ENCODE peak calls at places on chromosome 20, in ten cellular contexts. One of them, this sample, is unnamed.
A peak's percentile ranks its signal among the peaks of the same experiment; 100 is the strongest.

GRCh38 chr20:10642859-10643559 is 30.8 kb downstream of the JAG1 start:
- DNase-seq in IMR-90: no peak
- DNase-seq in kidney: no peak
- DNase-seq in SK-N-SH: no peak
- DNase-seq in endothelial cell: no peak
- DNase-seq in neural progenitor cell: no peak
- DNase-seq in activated B cell treated with CpG ODN at 0.5 μM for 24 hours: no peak
- DNase-seq in sigmoid colon: no peak
- DNase-seq in right lobe of liver: no peak
- DNase-seq in fibroblast of the aortic adventitia: no peak
- DNase-seq in this sample: no peak

GRCh38 chr20:20780127-20780822 is 67.8 kb upstream of the RALGAPA2 start:
- DNase-seq in endothelial cell: no peak
- DNase-seq in SK-N-SH: no peak
- DNase-seq in neural progenitor cell: no peak
- DNase-seq in right lobe of liver: peak; percentile 92
- DNase-seq in IMR-90: no peak
- DNase-seq in kidney: peak; percentile 84
- DNase-seq in fibroblast of the aortic adventitia: peak; percentile 44
- DNase-seq in sigmoid colon: peak; percentile 79
- DNase-seq in activated B cell treated with CpG ODN at 0.5 μM for 24 hours: no peak
- DNase-seq in this sample: no peak

GRCh38 chr20:46963196-46963529 is 68.5 kb downstream of the EYA2 start:
- DNase-seq in right lobe of liver: no peak
- DNase-seq in fibroblast of the aortic adventitia: no peak
- DNase-seq in SK-N-SH: peak; percentile 77
- DNase-seq in neural progenitor cell: no peak
- DNase-seq in sigmoid colon: no peak
- DNase-seq in endothelial cell: no peak
- DNase-seq in activated B cell treated with CpG ODN at 0.5 μM for 24 hours: no peak
- DNase-seq in IMR-90: no peak
- DNase-seq in kidney: no peak
- DNase-seq in this sample: no peak

GRCh38 chr20:6588296-6588695 is 179.2 kb upstream of the BMP2 start:
- DNase-seq in kidney: no peak
- DNase-seq in right lobe of liver: no peak
- DNase-seq in fibroblast of the aortic adventitia: peak; percentile 40
- DNase-seq in endothelial cell: no peak
- DNase-seq in sigmoid colon: no peak
- DNase-seq in IMR-90: peak; percentile 47
- DNase-seq in SK-N-SH: no peak
- DNase-seq in activated B cell treated with CpG ODN at 0.5 μM for 24 hours: no peak
- DNase-seq in neural progenitor cell: no peak
- DNase-seq in this sample: no peak

GRCh38 chr20:43904195-43904594 is 10.5 kb upstream of the TOX2 start:
- DNase-seq in neural progenitor cell: peak; percentile 83
- DNase-seq in IMR-90: no peak
- DNase-seq in activated B cell treated with CpG ODN at 0.5 μM for 24 hours: no peak
- DNase-seq in kidney: no peak
- DNase-seq in sigmoid colon: no peak
- DNase-seq in endothelial cell: no peak
- DNase-seq in right lobe of liver: no peak
- DNase-seq in fibroblast of the aortic adventitia: no peak
- DNase-seq in SK-N-SH: peak; percentile 59
- DNase-seq in this sample: no peak

GRCh38 chr20:8646716-8647115 is 422.2 kb upstream of the PLCB4 start:
- DNase-seq in kidney: no peak
- DNase-seq in SK-N-SH: no peak
- DNase-seq in endothelial cell: no peak
- DNase-seq in IMR-90: peak; percentile 83
- DNase-seq in neural progenitor cell: no peak
- DNase-seq in fibroblast of the aortic adventitia: peak; percentile 74
- DNase-seq in sigmoid colon: no peak
- DNase-seq in activated B cell treated with CpG ODN at 0.5 μM for 24 hours: no peak
- DNase-seq in right lobe of liver: no peak
- DNase-seq in this sample: peak; percentile 74

GRCh38 chr20:37108676-37109075 is 12.9 kb upstream of the RBL1 start:
- DNase-seq in fibroblast of the aortic adventitia: no peak
- DNase-seq in IMR-90: no peak
- DNase-seq in neural progenitor cell: no peak
- DNase-seq in activated B cell treated with CpG ODN at 0.5 μM for 24 hours: no peak
- DNase-seq in SK-N-SH: no peak
- DNase-seq in endothelial cell: no peak
- DNase-seq in right lobe of liver: no peak
- DNase-seq in sigmoid colon: no peak
- DNase-seq in kidney: no peak
- DNase-seq in this sample: no peak

GRCh38 chr20:8808180-8808535 is 260.7 kb upstream of the PLCB4 start:
- DNase-seq in neural progenitor cell: no peak
- DNase-seq in IMR-90: no peak
- DNase-seq in SK-N-SH: no peak
- DNase-seq in activated B cell treated with CpG ODN at 0.5 μM for 24 hours: no peak
- DNase-seq in right lobe of liver: no peak
- DNase-seq in sigmoid colon: no peak
- DNase-seq in kidney: no peak
- DNase-seq in fibroblast of the aortic adventitia: no peak
- DNase-seq in endothelial cell: no peak
- DNase-seq in this sample: no peak

DNA sequence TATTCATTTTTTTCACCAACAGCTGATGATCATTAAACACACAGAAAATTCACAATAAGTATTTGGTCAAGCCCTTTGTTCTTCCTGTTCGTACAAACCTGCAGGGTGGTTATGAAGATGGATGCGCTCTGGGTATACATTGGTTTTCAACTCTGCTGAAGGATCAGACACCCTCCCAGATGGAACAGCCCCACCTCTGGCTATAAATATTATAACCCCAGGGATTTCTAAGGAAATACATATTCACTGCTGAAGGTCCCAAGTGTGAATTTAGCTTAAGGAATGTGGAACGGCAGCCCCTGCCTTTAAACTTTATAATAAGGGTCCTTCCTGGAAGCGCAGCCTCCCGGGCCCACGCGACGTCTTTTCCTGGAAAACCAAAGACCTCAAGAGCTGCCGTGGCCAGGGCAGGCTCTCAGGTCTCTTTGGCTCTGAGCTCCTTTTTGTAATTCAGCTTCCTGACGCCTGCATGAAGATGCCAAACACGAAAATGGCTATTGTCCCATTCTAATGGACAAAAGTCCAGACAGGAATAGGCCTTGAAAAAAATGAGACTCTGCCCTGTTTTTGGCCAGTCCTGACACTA is 172.4 kb upstream of the SSTR4 start:
- DNase-seq in sigmoid colon: no peak
- DNase-seq in activated B cell treated with CpG ODN at 0.5 μM for 24 hours: no peak
- DNase-seq in right lobe of liver: no peak
- DNase-seq in IMR-90: no peak
- DNase-seq in SK-N-SH: no peak
- DNase-seq in fibroblast of the aortic adventitia: no peak
- DNase-seq in kidney: no peak
- DNase-seq in neural progenitor cell: no peak
- DNase-seq in endothelial cell: no peak
- DNase-seq in this sample: no peak
- TF ChIP-seq CTCF in sigmoid colon: no peak
- TF ChIP-seq CTCF in activated B cell treated with CpG ODN at 0.5 μM for 24 hours: no peak
- TF ChIP-seq CTCF in right lobe of liver: no peak
- TF ChIP-seq CTCF in IMR-90: no peak
- TF ChIP-seq CTCF in SK-N-SH: peak; percentile 23
- TF ChIP-seq CTCF in fibroblast of the aortic adventitia: no peak
- TF ChIP-seq CTCF in kidney: no peak
- TF ChIP-seq CTCF in neural progenitor cell: peak; percentile 14
- TF ChIP-seq CTCF in endothelial cell: no peak
- TF ChIP-seq CTCF in this sample: no peak

GRCh38 chr20:53736757-53737403 is 143.2 kb upstream of the ZNF217 start:
- DNase-seq in IMR-90: peak; percentile 49
- DNase-seq in activated B cell treated with CpG ODN at 0.5 μM for 24 hours: no peak
- DNase-seq in kidney: no peak
- DNase-seq in sigmoid colon: no peak
- DNase-seq in right lobe of liver: no peak
- DNase-seq in endothelial cell: no peak
- DNase-seq in fibroblast of the aortic adventitia: peak; percentile 24
- DNase-seq in SK-N-SH: no peak
- DNase-seq in neural progenitor cell: no peak
- DNase-seq in this sample: peak; percentile 18

GRCh38 chr20:53736122-53736756 is 142.6 kb upstream of the ZNF217 start:
- DNase-seq in right lobe of liver: no peak
- DNase-seq in endothelial cell: no peak
- DNase-seq in activated B cell treated with CpG ODN at 0.5 μM for 24 hours: no peak
- DNase-seq in kidney: no peak
- DNase-seq in SK-N-SH: no peak
- DNase-seq in fibroblast of the aortic adventitia: no peak
- DNase-seq in neural progenitor cell: peak; percentile 57
- DNase-seq in sigmoid colon: no peak
- DNase-seq in IMR-90: no peak
- DNase-seq in this sample: no peak

GRCh38 chr20:53731595-53731994 is 138.0 kb upstream of the ZNF217 start:
- DNase-seq in kidney: no peak
- DNase-seq in sigmoid colon: no peak
- DNase-seq in right lobe of liver: no peak
- DNase-seq in IMR-90: no peak
- DNase-seq in fibroblast of the aortic adventitia: no peak
- DNase-seq in SK-N-SH: no peak
- DNase-seq in neural progenitor cell: no peak
- DNase-seq in endothelial cell: no peak
- DNase-seq in activated B cell treated with CpG ODN at 0.5 μM for 24 hours: no peak
- DNase-seq in this sample: no peak

GRCh38 chr20:53735536-53736050 is 142.0 kb upstream of the ZNF217 start:
- DNase-seq in right lobe of liver: no peak
- DNase-seq in IMR-90: peak; percentile 92
- DNase-seq in neural progenitor cell: no peak
- DNase-seq in activated B cell treated with CpG ODN at 0.5 μM for 24 hours: no peak
- DNase-seq in endothelial cell: no peak
- DNase-seq in fibroblast of the aortic adventitia: peak; percentile 85
- DNase-seq in SK-N-SH: no peak
- DNase-seq in sigmoid colon: no peak
- DNase-seq in kidney: no peak
- DNase-seq in this sample: peak; percentile 86

DNA sequence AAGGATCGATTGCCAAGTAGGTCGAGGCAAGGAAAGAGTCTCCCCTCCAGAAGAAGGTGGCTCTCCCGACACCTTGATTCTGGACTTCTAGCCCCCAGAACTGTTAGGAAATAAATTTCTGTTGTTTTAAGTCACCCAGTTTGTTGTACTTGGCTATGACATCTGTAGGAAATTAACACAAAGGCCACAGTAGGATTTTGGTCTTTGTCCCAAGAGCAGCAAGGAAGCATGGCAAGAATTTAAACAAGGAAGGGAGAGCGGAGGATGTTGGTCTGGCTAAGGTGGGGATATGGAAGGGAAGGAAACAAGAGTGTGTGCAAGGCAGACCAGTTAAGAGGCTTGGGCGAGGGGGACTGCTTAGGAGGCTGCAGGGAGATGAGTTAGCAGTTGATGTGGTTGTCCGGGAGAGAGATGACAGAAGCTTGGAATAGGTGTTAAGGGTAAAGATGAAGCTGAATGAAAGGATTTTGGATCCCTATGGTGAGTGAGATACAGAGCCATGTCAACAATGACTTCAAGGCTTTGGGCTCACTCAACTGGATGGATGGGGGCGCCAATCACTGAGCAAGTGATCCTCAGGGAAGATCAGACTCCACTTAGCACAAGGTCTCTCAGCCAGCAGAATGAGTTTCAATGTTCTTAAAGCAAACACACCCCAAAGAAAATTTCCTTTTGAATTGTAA is 140.5 kb upstream of the ZNF217 start:
- DNase-seq in right lobe of liver: no peak
- DNase-seq in kidney: no peak
- DNase-seq in activated B cell treated with CpG ODN at 0.5 μM for 24 hours: no peak
- DNase-seq in sigmoid colon: no peak
- DNase-seq in IMR-90: no peak
- DNase-seq in SK-N-SH: no peak
- DNase-seq in endothelial cell: no peak
- DNase-seq in neural progenitor cell: peak; percentile 61
- DNase-seq in fibroblast of the aortic adventitia: no peak
- DNase-seq in this sample: no peak
- TF ChIP-seq CTCF in right lobe of liver: no peak
- TF ChIP-seq CTCF in kidney: no peak
- TF ChIP-seq CTCF in activated B cell treated with CpG ODN at 0.5 μM for 24 hours: no peak
- TF ChIP-seq CTCF in sigmoid colon: no peak
- TF ChIP-seq CTCF in IMR-90: no peak
- TF ChIP-seq CTCF in SK-N-SH: no peak
- TF ChIP-seq CTCF in endothelial cell: no peak
- TF ChIP-seq CTCF in neural progenitor cell: no peak
- TF ChIP-seq CTCF in fibroblast of the aortic adventitia: no peak
- TF ChIP-seq CTCF in this sample: no peak

DNA sequence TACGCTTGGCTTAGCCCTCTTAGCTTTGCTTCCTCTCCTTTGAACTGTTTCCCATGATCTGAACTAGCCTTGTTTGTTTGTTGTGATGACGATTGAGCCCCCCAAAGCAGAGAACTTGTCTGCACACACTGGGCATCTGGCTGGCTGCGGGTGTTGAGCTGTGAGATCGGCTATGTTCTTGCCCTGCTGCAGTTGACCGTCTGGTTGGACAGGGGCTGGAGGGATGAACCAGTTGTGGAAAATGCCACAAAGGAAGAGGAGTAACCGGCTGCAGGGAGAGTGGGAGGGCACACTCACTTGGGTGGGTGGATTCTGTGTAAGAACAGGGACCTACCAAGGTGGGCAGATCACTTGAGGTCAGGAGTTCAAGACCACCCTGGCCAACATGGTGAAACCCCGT is 12.4 kb upstream of the RSPO4 start:
- DNase-seq in IMR-90: no peak
- DNase-seq in activated B cell treated with CpG ODN at 0.5 μM for 24 hours: no peak
- DNase-seq in right lobe of liver: no peak
- DNase-seq in sigmoid colon: no peak
- DNase-seq in kidney: no peak
- DNase-seq in neural progenitor cell: no peak
- DNase-seq in SK-N-SH: no peak
- DNase-seq in endothelial cell: no peak
- DNase-seq in fibroblast of the aortic adventitia: no peak
- DNase-seq in this sample: no peak
- TF ChIP-seq CTCF in IMR-90: no peak
- TF ChIP-seq CTCF in activated B cell treated with CpG ODN at 0.5 μM for 24 hours: no peak
- TF ChIP-seq CTCF in right lobe of liver: no peak
- TF ChIP-seq CTCF in sigmoid colon: no peak
- TF ChIP-seq CTCF in kidney: no peak
- TF ChIP-seq CTCF in neural progenitor cell: no peak
- TF ChIP-seq CTCF in SK-N-SH: no peak
- TF ChIP-seq CTCF in endothelial cell: no peak
- TF ChIP-seq CTCF in fibroblast of the aortic adventitia: no peak
- TF ChIP-seq CTCF in this sample: no peak

GRCh38 chr20:57429579-57430202 is 38.5 kb downstream of the RBM38 start:
- DNase-seq in neural progenitor cell: no peak
- DNase-seq in activated B cell treated with CpG ODN at 0.5 μM for 24 hours: no peak
- DNase-seq in IMR-90: peak; percentile 63
- DNase-seq in SK-N-SH: no peak
- DNase-seq in kidney: no peak
- DNase-seq in fibroblast of the aortic adventitia: peak; percentile 37
- DNase-seq in sigmoid colon: no peak
- DNase-seq in endothelial cell: no peak
- DNase-seq in right lobe of liver: no peak
- DNase-seq in this sample: peak; percentile 55

GRCh38 chr20:57426156-57426769 is 35.1 kb downstream of the RBM38 start:
- DNase-seq in neural progenitor cell: no peak
- DNase-seq in activated B cell treated with CpG ODN at 0.5 μM for 24 hours: no peak
- DNase-seq in SK-N-SH: no peak
- DNase-seq in kidney: no peak
- DNase-seq in fibroblast of the aortic adventitia: no peak
- DNase-seq in endothelial cell: no peak
- DNase-seq in right lobe of liver: no peak
- DNase-seq in IMR-90: no peak
- DNase-seq in sigmoid colon: no peak
- DNase-seq in this sample: no peak

GRCh38 chr20:57426831-57427230 is 35.6 kb downstream of the RBM38 start:
- DNase-seq in SK-N-SH: no peak
- DNase-seq in IMR-90: no peak
- DNase-seq in neural progenitor cell: no peak
- DNase-seq in fibroblast of the aortic adventitia: no peak
- DNase-seq in sigmoid colon: no peak
- DNase-seq in right lobe of liver: no peak
- DNase-seq in activated B cell treated with CpG ODN at 0.5 μM for 24 hours: no peak
- DNase-seq in endothelial cell: no peak
- DNase-seq in kidney: no peak
- DNase-seq in this sample: no peak

GRCh38 chr20:57427239-57428127 is 36.3 kb downstream of the RBM38 start:
- DNase-seq in kidney: no peak
- DNase-seq in sigmoid colon: no peak
- DNase-seq in activated B cell treated with CpG ODN at 0.5 μM for 24 hours: no peak
- DNase-seq in endothelial cell: no peak
- DNase-seq in neural progenitor cell: no peak
- DNase-seq in SK-N-SH: no peak
- DNase-seq in IMR-90: no peak
- DNase-seq in right lobe of liver: no peak
- DNase-seq in fibroblast of the aortic adventitia: no peak
- DNase-seq in this sample: no peak

DNA sequence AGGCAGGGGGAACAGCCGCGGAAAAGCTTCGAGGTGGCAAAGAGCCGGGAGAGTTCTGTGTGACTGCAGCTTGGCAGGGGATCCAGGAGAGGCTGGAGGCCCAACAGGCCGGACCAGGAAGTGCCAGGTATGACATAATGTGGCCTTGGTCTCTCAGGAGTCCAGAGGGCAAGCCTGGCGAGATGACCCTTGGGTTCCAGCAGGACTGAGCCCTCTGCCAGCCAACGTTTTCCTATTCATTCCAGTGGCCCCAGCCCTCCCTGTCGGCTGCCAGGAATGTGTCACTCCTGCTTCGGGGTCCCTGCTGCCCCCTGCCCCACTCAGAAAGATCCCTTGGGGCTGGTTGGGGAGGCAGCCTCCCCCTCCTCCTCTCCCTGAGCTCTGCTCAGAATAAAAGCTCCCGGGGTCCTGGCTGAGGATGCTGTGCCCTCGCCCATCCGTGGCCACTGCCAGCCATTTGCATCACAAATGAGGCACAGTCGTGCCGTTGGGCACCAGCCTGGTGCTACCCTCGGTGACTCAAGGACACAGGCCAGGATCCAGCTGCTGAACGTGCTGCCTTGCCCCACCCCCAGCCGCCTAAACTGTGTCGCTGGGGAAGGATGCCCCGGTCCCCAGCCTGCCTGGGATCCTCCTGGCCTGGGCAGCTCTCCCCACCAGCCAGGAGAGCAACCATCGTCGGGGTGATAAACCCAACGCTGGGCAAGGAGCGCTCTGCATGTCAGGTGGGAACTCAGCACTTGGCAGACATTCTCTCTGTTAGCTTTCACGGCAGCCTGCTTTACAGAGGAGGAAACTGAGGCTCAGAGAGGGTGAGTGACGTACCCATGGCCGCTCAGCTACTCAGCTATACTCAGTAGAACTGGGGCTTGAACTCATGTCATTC is 37.7 kb downstream of the RBM38 start:
- DNase-seq in SK-N-SH: no peak
- DNase-seq in IMR-90: no peak
- DNase-seq in endothelial cell: no peak
- DNase-seq in kidney: no peak
- DNase-seq in neural progenitor cell: no peak
- DNase-seq in right lobe of liver: peak; percentile 96
- DNase-seq in sigmoid colon: no peak
- DNase-seq in activated B cell treated with CpG ODN at 0.5 μM for 24 hours: no peak
- DNase-seq in fibroblast of the aortic adventitia: no peak
- DNase-seq in this sample: no peak
- TF ChIP-seq CTCF in SK-N-SH: no peak
- TF ChIP-seq CTCF in IMR-90: no peak
- TF ChIP-seq CTCF in endothelial cell: no peak
- TF ChIP-seq CTCF in kidney: no peak
- TF ChIP-seq CTCF in neural progenitor cell: no peak
- TF ChIP-seq CTCF in right lobe of liver: no peak
- TF ChIP-seq CTCF in sigmoid colon: no peak
- TF ChIP-seq CTCF in activated B cell treated with CpG ODN at 0.5 μM for 24 hours: no peak
- TF ChIP-seq CTCF in fibroblast of the aortic adventitia: no peak
- TF ChIP-seq CTCF in this sample: no peak